ENCODE peak calls at places on chromosome 3, in six cellular contexts. One of them, this sample, is unnamed.
A peak's percentile ranks its signal among the peaks of the same experiment; 100 is the strongest.

GRCh38 chr3:37984051-37984450 is 6.5 kb upstream of the VILL start:
- DNase-seq in dorsolateral prefrontal cortex: no peak
- DNase-seq in CD4-positive, CD25-positive, alpha-beta regulatory T cell: no peak
- DNase-seq in AG04450: no peak
- DNase-seq in adrenal gland: no peak
- DNase-seq in thyroid gland: no peak
- DNase-seq in this sample: peak; percentile 13

GRCh38 chr3:169657351-169658124 is 6.0 kb downstream of the MECOM start:
- DNase-seq in adrenal gland: no peak
- DNase-seq in thyroid gland: no peak
- DNase-seq in AG04450: no peak
- DNase-seq in dorsolateral prefrontal cortex: no peak
- DNase-seq in CD4-positive, CD25-positive, alpha-beta regulatory T cell: no peak
- DNase-seq in this sample: no peak

GRCh38 chr3:54374214-54374855 is 252.0 kb downstream of the CACNA2D3 start:
- DNase-seq in adrenal gland: peak; percentile 17
- DNase-seq in AG04450: no peak
- DNase-seq in dorsolateral prefrontal cortex: no peak
- DNase-seq in CD4-positive, CD25-positive, alpha-beta regulatory T cell: no peak
- DNase-seq in thyroid gland: peak; percentile 66
- DNase-seq in this sample: no peak

GRCh38 chr3:72137865-72138861 is 353.2 kb upstream of the PROK2 start:
- DNase-seq in adrenal gland: no peak
- DNase-seq in thyroid gland: no peak
- DNase-seq in dorsolateral prefrontal cortex: no peak
- DNase-seq in AG04450: no peak
- DNase-seq in CD4-positive, CD25-positive, alpha-beta regulatory T cell: no peak
- DNase-seq in this sample: no peak

GRCh38 chr3:186599785-186600166 is 13.1 kb upstream of the AHSG start:
- DNase-seq in thyroid gland: no peak
- DNase-seq in dorsolateral prefrontal cortex: no peak
- DNase-seq in adrenal gland: no peak
- DNase-seq in AG04450: no peak
- DNase-seq in CD4-positive, CD25-positive, alpha-beta regulatory T cell: no peak
- DNase-seq in this sample: no peak

GRCh38 chr3:152087153-152087552 is 181.6 kb upstream of the MBNL1 start:
- DNase-seq in dorsolateral prefrontal cortex: no peak
- DNase-seq in thyroid gland: no peak
- DNase-seq in AG04450: no peak
- DNase-seq in adrenal gland: no peak
- DNase-seq in CD4-positive, CD25-positive, alpha-beta regulatory T cell: no peak
- DNase-seq in this sample: no peak

GRCh38 chr3:25582242-25582641 is 82.5 kb downstream of the TOP2B start:
- DNase-seq in dorsolateral prefrontal cortex: no peak
- DNase-seq in adrenal gland: peak; percentile 67
- DNase-seq in thyroid gland: no peak
- DNase-seq in CD4-positive, CD25-positive, alpha-beta regulatory T cell: no peak
- DNase-seq in AG04450: peak; percentile 71
- DNase-seq in this sample: no peak

GRCh38 chr3:151467069-151467468 is 6.2 kb upstream of the IGSF10 start:
- DNase-seq in adrenal gland: no peak
- DNase-seq in CD4-positive, CD25-positive, alpha-beta regulatory T cell: no peak
- DNase-seq in AG04450: no peak
- DNase-seq in thyroid gland: no peak
- DNase-seq in dorsolateral prefrontal cortex: no peak
- DNase-seq in this sample: no peak

GRCh38 chr3:59436164-59436958 is 386.5 kb upstream of the CFAP20DC start:
- DNase-seq in dorsolateral prefrontal cortex: no peak
- DNase-seq in thyroid gland: no peak
- DNase-seq in adrenal gland: no peak
- DNase-seq in AG04450: no peak
- DNase-seq in CD4-positive, CD25-positive, alpha-beta regulatory T cell: peak; percentile 61
- DNase-seq in this sample: no peak

DNA sequence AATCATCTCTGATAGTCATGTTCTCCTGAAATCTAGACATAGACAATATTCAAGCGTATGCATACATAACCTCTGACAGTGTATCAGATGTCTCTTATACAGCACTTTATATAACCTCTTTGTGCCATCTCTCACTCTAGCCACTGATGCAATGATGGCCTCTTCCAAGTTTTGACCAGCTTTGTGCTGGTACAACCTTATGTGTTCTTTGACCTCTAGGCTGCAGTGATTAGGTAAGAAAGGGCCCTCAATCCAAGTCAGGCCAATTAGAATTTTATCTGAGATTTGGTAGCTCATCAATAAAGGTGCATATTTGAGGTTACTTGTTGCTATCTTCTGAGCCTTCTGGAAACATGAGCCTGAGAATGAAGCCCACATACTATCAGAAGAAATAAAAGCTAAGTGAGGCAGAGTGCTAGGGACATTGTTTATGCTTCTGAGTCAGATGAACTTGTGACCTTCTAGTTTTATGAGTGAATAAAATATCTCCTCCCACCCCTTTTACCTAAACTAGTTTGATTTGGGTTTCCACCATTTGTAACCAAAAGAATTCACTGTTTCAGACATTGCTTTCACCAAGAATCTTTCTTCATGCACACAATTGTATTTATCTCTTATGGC is 283.2 kb upstream of the SUCLG2 start:
- DNase-seq in dorsolateral prefrontal cortex: no peak
- DNase-seq in AG04450: no peak
- DNase-seq in thyroid gland: no peak
- DNase-seq in CD4-positive, CD25-positive, alpha-beta regulatory T cell: no peak
- DNase-seq in adrenal gland: no peak
- DNase-seq in this sample: no peak
- H3K27me3 ChIP-seq in dorsolateral prefrontal cortex: no peaks in the 10 kb centered on the region
- H3K27me3 ChIP-seq in AG04450: no peaks in the 10 kb centered on the region
- H3K27me3 ChIP-seq in thyroid gland: no peaks in the 10 kb centered on the region
- H3K27me3 ChIP-seq in CD4-positive, CD25-positive, alpha-beta regulatory T cell: no peaks in the 10 kb centered on the region
- H3K27me3 ChIP-seq in adrenal gland: no peaks in the 10 kb centered on the region
- H3K27me3 ChIP-seq in this sample: no peaks in the 10 kb centered on the region

GRCh38 chr3:69445498-69445897 is 59.6 kb upstream of the FRMD4B start:
- DNase-seq in CD4-positive, CD25-positive, alpha-beta regulatory T cell: no peak
- DNase-seq in AG04450: no peak
- DNase-seq in adrenal gland: no peak
- DNase-seq in thyroid gland: no peak
- DNase-seq in dorsolateral prefrontal cortex: no peak
- DNase-seq in this sample: no peak

GRCh38 chr3:69443554-69443953 is 57.7 kb upstream of the FRMD4B start:
- DNase-seq in dorsolateral prefrontal cortex: no peak
- DNase-seq in AG04450: no peak
- DNase-seq in adrenal gland: no peak
- DNase-seq in thyroid gland: no peak
- DNase-seq in CD4-positive, CD25-positive, alpha-beta regulatory T cell: no peak
- DNase-seq in this sample: no peak

GRCh38 chr3:69446402-69447072 is 60.6 kb upstream of the FRMD4B start:
- DNase-seq in dorsolateral prefrontal cortex: no peak
- DNase-seq in adrenal gland: no peak
- DNase-seq in AG04450: no peak
- DNase-seq in thyroid gland: no peak
- DNase-seq in CD4-positive, CD25-positive, alpha-beta regulatory T cell: no peak
- DNase-seq in this sample: no peak

GRCh38 chr3:69442771-69443197 is 56.9 kb upstream of the FRMD4B start:
- DNase-seq in thyroid gland: no peak
- DNase-seq in adrenal gland: no peak
- DNase-seq in dorsolateral prefrontal cortex: no peak
- DNase-seq in AG04450: no peak
- DNase-seq in CD4-positive, CD25-positive, alpha-beta regulatory T cell: no peak
- DNase-seq in this sample: no peak

DNA sequence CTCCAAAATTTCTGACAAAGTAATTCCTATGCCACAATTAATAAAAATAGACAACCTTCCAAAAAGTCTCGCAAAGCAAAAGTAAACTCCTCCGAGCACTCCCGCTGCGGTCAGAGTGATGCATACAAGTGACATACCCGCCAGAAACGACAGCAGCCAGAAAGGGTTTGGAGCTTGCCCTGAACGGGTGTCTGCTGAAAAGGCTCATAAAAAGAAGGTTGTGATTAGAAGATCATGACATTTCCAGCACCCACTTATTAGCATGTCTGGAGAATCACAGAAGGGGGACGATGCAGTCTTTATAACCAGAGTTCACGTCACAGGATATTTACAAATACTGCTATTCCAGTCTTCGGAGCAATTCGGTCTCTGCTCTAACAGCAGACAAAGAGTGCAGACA is 59.1 kb upstream of the FRMD4B start:
- DNase-seq in thyroid gland: no peak
- DNase-seq in adrenal gland: no peak
- DNase-seq in dorsolateral prefrontal cortex: no peak
- DNase-seq in CD4-positive, CD25-positive, alpha-beta regulatory T cell: no peak
- DNase-seq in AG04450: no peak
- DNase-seq in this sample: no peak
- H3K4me3 ChIP-seq in thyroid gland: no peak overlapping the region
- H3K4me3 ChIP-seq in adrenal gland: no peak overlapping the region
- H3K4me3 ChIP-seq in dorsolateral prefrontal cortex: peak overlapping the region; percentile 14
- H3K4me3 ChIP-seq in CD4-positive, CD25-positive, alpha-beta regulatory T cell: no peak overlapping the region
- H3K4me3 ChIP-seq in AG04450: peak overlapping the region; percentile 54
- H3K4me3 ChIP-seq in this sample: peak overlapping the region; percentile 33

GRCh38 chr3:28574036-28574435 is 225.4 kb upstream of the AZI2 start:
- DNase-seq in AG04450: no peak
- DNase-seq in CD4-positive, CD25-positive, alpha-beta regulatory T cell: no peak
- DNase-seq in thyroid gland: no peak
- DNase-seq in adrenal gland: no peak
- DNase-seq in dorsolateral prefrontal cortex: no peak
- DNase-seq in this sample: no peak

GRCh38 chr3:28575748-28576589 is 227.3 kb upstream of the AZI2 start:
- DNase-seq in dorsolateral prefrontal cortex: peak; percentile 35
- DNase-seq in CD4-positive, CD25-positive, alpha-beta regulatory T cell: no peak
- DNase-seq in adrenal gland: no peak
- DNase-seq in AG04450: no peak
- DNase-seq in thyroid gland: peak; percentile 61
- DNase-seq in this sample: peak; percentile 12

GRCh38 chr3:28575100-28575747 is 226.6 kb upstream of the AZI2 start:
- DNase-seq in CD4-positive, CD25-positive, alpha-beta regulatory T cell: no peak
- DNase-seq in adrenal gland: no peak
- DNase-seq in dorsolateral prefrontal cortex: peak; percentile 12
- DNase-seq in thyroid gland: peak; percentile 48
- DNase-seq in AG04450: no peak
- DNase-seq in this sample: no peak

GRCh38 chr3:28577941-28578340 is 229.3 kb upstream of the AZI2 start:
- DNase-seq in dorsolateral prefrontal cortex: no peak
- DNase-seq in adrenal gland: no peak
- DNase-seq in CD4-positive, CD25-positive, alpha-beta regulatory T cell: no peak
- DNase-seq in AG04450: no peak
- DNase-seq in thyroid gland: no peak
- DNase-seq in this sample: no peak

GRCh38 chr3:28576590-28577220 is 228.1 kb upstream of the AZI2 start:
- DNase-seq in CD4-positive, CD25-positive, alpha-beta regulatory T cell: no peak
- DNase-seq in AG04450: no peak
- DNase-seq in adrenal gland: no peak
- DNase-seq in dorsolateral prefrontal cortex: no peak
- DNase-seq in thyroid gland: peak; percentile 5
- DNase-seq in this sample: no peak
- H3K27me3 ChIP-seq in CD4-positive, CD25-positive, alpha-beta regulatory T cell: peaks cover 27% of the 10 kb centered on the region
- H3K27me3 ChIP-seq in AG04450: peaks cover 36% of the 10 kb centered on the region
- H3K27me3 ChIP-seq in adrenal gland: peaks cover 12% of the 10 kb centered on the region
- H3K27me3 ChIP-seq in dorsolateral prefrontal cortex: no peaks in the 10 kb centered on the region
- H3K27me3 ChIP-seq in thyroid gland: no peaks in the 10 kb centered on the region
- H3K27me3 ChIP-seq in this sample: no peaks in the 10 kb centered on the region

DNA sequence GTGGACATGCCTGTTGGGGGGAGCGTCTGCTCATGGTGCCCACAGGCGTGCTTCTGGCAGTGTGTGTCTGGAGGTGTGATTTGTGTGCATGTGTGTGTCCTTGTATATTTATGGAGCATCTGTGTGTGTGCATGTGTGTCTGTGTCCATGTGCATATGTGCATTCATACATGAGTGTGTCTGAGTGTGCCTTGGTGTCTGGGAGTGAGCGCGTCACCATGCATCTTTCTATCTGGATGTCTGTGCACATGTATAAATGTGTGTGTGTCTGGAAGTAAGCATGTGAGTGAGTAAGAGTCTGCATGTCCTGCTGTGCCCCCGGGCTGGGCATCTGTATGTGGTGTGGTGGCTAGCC is 58.1 kb upstream of the PRR23E start:
- DNase-seq in thyroid gland: no peak
- DNase-seq in AG04450: no peak
- DNase-seq in CD4-positive, CD25-positive, alpha-beta regulatory T cell: no peak
- DNase-seq in adrenal gland: no peak
- DNase-seq in dorsolateral prefrontal cortex: no peak
- DNase-seq in this sample: no peak
- H3K4me3 ChIP-seq in thyroid gland: no peak overlapping the region
- H3K4me3 ChIP-seq in AG04450: no peak overlapping the region
- H3K4me3 ChIP-seq in CD4-positive, CD25-positive, alpha-beta regulatory T cell: no peak overlapping the region
- H3K4me3 ChIP-seq in adrenal gland: peak overlapping the region; percentile 22
- H3K4me3 ChIP-seq in dorsolateral prefrontal cortex: peak overlapping the region; percentile 42
- H3K4me3 ChIP-seq in this sample: no peak overlapping the region

DNA sequence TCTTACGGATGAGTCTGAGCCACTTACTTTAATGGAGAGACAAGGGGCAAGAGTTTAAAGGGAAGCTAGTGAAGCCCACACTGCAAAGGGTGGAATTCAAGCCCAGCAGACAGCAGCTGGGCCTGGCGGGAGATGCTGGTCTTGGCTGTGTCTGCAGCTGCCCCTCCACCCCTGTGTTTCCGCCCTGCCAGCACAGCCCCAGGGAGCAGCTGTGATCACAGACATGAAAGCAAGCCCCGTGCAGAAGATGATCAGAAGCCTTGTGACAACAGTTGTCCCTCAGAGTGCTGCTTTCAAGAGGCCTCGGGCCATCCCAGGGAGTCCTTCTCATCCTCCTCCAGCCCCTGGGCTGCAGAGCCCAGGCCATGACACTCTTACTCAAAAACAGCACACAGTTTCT is 24.2 kb upstream of the SLC6A1 start:
- DNase-seq in dorsolateral prefrontal cortex: peak; percentile 64
- DNase-seq in CD4-positive, CD25-positive, alpha-beta regulatory T cell: no peak
- DNase-seq in adrenal gland: no peak
- DNase-seq in thyroid gland: no peak
- DNase-seq in AG04450: no peak
- DNase-seq in this sample: no peak
- H3K27me3 ChIP-seq in dorsolateral prefrontal cortex: no peaks in the 10 kb centered on the region
- H3K27me3 ChIP-seq in CD4-positive, CD25-positive, alpha-beta regulatory T cell: no peaks in the 10 kb centered on the region
- H3K27me3 ChIP-seq in adrenal gland: peaks cover 4% of the 10 kb centered on the region
- H3K27me3 ChIP-seq in thyroid gland: peaks cover 3% of the 10 kb centered on the region
- H3K27me3 ChIP-seq in AG04450: peaks cover 16% of the 10 kb centered on the region
- H3K27me3 ChIP-seq in this sample: no peaks in the 10 kb centered on the region

This sample was measured in ovary.